ENCODE peak calls at places on chromosomes 4 and X, in four cellular contexts. E is astrocyte of the spinal cord, V is heart right ventricle, L is cardiac fibroblast. H is an unnamed sample.

GRCh38 chr4:83440148-83440814 is 15.3 kb downstream of the HELQ start:
- DNase-seq in V (no peak), L (no peak), E (no peak), H (no peak)

GRCh38 chr4:141058739-141059507 is 74.3 kb downstream of the RNF150 start:
- DNase-seq in L (peak), V (no peak), E (peak), H (peak)

GRCh38 chrX:51891821-51892551 is 1.4 kb upstream of the MAGED1 start:
- DNase-seq in V (peak), L (peak), E (peak), H (peak)

GRCh38 chrX:45505214-45505613 is 304.5 kb upstream of the DIPK2B start:
- DNase-seq in L (peak), E (peak), V (no peak), H (peak)

GRCh38 chrX:43589735-43590515 is 66.2 kb upstream of the MAOA start:
- DNase-seq in L (peak), E (peak), V (no peak), H (no peak)

GRCh38 chrX:17830211-17830610 is 30.9 kb downstream of the RAI2 start:
- DNase-seq in E (no peak), L (no peak), V (no peak), H (no peak)

GRCh38 chr4:56637791-56638190 is 43.3 kb downstream of the HOPX start:
- DNase-seq in V (no peak), E (no peak), L (no peak), H (no peak)

GRCh38 chr4:10045481-10045880 is 24.2 kb upstream of the SLC2A9 start:
- DNase-seq in E (peak), L (peak), V (no peak), H (peak)

GRCh38 chr4:108959497-108959896 is 196.6 kb upstream of the ETNPPL start:
- DNase-seq in L (no peak), E (peak), V (no peak), H (peak)

GRCh38 chr4:95398217-95398616 is 150.6 kb downstream of the UNC5C start:
- DNase-seq in L (no peak), E (no peak), V (no peak), H (no peak)

GRCh38 chr4:162705130-162705803 is 461.4 kb downstream of the NAF1 start:
- DNase-seq in L (no peak), E (no peak), V (no peak), H (no peak)
- TF ChIP-seq CTCF in L (no peak), E (no peak), V (no peak), H (no peak)

DNA sequence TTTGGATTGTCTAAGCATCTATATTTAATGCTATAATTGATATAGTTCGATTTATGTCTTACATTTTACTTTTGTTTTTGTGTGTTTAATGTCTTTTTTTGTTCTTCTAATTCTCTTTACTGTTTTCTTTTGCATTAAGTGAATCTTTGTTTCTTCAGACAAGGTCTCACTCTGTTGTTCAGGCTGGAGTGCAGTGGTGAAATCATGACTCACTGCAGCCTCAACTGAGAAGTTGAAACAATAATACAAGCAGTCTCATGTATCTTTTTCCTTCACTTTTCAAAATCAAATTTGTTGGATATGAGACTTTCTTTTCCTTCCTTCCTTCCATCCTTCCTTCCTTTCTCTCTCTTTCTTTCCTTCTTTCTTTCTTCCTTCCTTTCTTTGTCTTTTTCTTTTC is 1401.6 kb downstream of the ADGRL3 start:
- DNase-seq in V (no peak), L (no peak), E (no peak), H (no peak)
- H3K4me3 ChIP-seq in V (no peak), L (no peak), E (no peak), H (no peak)

DNA sequence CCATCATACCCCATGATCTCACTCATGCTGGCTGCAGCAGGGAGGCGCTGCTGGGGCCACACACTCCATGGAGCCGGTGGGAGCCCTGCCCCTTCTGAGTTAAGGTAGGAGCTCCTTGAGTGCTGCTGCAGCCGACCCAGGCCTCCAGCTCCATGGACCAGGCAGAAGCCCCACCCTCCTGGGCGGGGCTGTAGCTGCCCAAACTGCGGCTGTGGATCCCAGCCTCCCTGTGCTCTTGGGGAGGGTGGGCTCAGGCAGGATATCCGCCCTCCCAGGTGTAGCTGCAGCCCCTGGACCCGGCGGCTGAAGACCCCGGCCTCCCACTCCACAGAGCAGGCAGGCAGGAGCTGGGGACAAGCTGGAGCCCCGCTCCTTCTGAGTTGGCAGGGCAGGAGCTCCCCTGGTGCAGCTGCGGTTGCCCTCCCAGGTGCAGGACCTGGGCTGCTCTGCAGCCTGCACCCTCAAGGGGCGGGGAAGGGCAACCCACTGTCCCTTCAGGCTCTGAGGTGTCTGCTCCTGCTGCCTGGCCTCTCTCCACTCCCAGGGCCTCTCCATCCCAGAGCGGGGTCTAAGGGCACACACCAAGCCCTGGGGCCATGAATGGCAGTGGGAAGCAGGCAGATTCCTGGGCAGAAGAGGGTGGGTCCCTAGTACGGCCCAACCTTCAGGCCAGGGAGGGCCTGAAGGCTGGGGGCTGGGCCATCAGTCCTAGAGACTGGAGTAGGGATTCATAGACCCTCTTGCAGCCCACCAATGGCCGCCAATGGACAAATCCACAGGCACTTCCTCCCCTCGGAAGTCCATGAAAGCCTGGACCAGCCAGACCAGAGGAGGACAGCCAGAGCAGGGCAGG is 466.1 kb downstream of the DTHD1 start:
- DNase-seq in V (no peak), L (no peak), E (no peak), H (no peak)
- TF ChIP-seq CTCF in V (no peak), L (no peak), E (no peak), H (no peak)

DNA sequence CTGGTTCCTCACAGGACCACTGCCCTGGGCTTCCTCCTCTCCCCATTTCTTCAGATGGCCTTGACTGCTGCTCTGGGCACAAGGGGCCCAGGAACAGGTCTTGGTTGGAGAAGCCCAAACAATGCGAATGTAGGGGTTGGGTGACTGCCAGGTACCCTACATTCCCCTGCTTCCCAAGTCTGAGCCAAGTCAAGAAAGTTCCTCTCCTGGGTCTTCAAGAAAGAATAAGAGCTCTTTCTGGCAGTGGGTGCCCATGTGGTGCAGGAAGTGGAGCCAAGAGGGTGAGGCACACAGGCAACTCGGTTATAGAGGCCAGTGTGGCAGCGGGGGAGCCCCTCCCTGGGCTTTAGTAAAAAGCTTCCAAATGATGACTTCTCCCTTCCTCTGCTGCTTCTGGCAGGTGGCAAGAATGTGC is 2.7 kb downstream of the SLC34A2 start:
- DNase-seq in E (no peak), L (no peak), V (no peak), H (no peak)
- H3K4me3 ChIP-seq in E (no peak), L (no peak), V (no peak), H (no peak)

GRCh38 chr4:19193274-19193962 is 1058.3 kb upstream of the SLIT2 start:
- DNase-seq in E (no peak), V (no peak), L (no peak), H (no peak)
- TF ChIP-seq CTCF in E (no peak), V (no peak), L (no peak), H (no peak)

GRCh38 chrX:65679071-65679540 is 11.7 kb downstream of the MSN start:
- DNase-seq in L (peak), V (peak), E (peak), H (peak)
- H3K4me3 ChIP-seq in L (no peak), V (no peak), E (no peak), H (no peak)

H was measured in foreskin fibroblast.